ENCODE peak calls at places on chromosome 5, in five cellular contexts. I is K562, T is HepG2, C is upper lobe of left lung, L is GM12878. H is an unnamed sample.

GRCh38 chr5:90967443-90967842 is 408.8 kb downstream of the ADGRV1 start:
- ATAC-seq in L (no peak), I (no peak), C (no peak), T (no peak), H (no peak)

GRCh38 chr5:80959768-80960442 is at the start of gene RASGRF2:
- ATAC-seq in C (peak), I (no peak), T (peak), L (no peak), H (peak)

GRCh38 chr5:72467987-72468386 is 39.2 kb downstream of the ZNF366 start:
- ATAC-seq in L (no peak), T (no peak), C (peak), I (no peak), H (no peak)

GRCh38 chr5:41748631-41749030 is 121.6 kb downstream of the OXCT1 start:
- ATAC-seq in L (peak), I (no peak), T (no peak), C (no peak), H (no peak)

GRCh38 chr5:13994606-13995336 is 50.3 kb upstream of the DNAH5 start:
- ATAC-seq in T (no peak), C (no peak), I (no peak), L (peak), H (no peak)

GRCh38 chr5:150492621-150493020 is 15.3 kb upstream of the NDST1 start:
- ATAC-seq in C (no peak), L (no peak), I (no peak), T (no peak), H (no peak)

GRCh38 chr5:8660133-8660893 is 791.4 kb downstream of the MTRR start:
- ATAC-seq in C (no peak), I (no peak), T (no peak), L (no peak), H (no peak)

GRCh38 chr5:113578091-113578490 is 64.6 kb downstream of the YTHDC2 start:
- ATAC-seq in T (no peak), I (peak), C (no peak), L (no peak), H (no peak)

DNA sequence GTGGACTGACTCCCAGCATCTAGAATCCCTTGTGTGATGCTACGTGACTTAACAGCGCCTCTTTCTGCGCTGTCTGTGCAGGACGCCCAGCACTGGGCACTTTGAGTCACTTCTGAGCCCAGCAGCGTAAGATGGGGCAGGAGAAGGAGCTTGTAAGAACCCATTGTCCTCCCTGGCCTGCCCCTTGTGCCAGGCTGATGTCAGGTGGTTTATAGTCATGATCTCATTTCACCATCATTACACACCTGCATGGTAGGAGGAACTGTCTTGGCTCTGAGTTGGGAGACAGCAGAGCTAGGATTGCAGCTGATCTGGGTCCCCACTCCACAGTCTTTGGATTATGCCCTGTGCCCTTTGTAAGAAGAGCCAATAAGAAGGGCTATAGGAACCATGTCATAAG is 12.2 kb downstream of the ERGIC1 start:
- ATAC-seq in T (no peak), I (peak), L (no peak), C (no peak), H (no peak)
- TF ChIP-seq EP300 in T (no peak), I (no peak), L (no peak), C (no peak), H (no peak)

DNA sequence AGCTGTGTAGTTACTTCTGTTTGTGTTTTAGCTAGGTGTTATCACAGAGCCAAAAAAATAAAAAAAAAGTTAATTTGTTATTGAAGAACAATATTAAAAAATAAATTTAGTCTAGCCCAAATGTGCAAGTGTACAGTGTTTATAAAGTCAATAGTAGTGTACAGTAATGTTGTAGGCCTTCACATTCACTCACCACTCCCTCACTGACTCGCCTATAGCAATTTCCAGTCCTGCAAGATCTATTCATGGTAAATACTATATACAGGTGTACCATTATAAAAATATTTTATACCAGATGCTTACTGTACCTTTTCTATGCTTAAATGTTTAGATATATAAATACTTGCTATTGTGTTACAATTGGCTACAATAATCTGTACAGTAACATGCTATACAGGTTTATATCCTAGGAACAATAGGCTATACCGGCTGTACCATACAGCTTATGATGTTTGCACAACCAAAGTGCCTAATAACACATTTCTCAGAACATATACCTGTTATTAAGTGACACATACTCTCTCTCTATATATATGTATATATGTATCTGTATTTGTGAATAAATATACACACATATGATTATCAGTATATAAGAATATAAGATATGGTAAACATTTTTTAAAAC is 341.4 kb upstream of the EDIL3 start:
- ATAC-seq in C (no peak), T (no peak), I (no peak), L (no peak), H (no peak)
- TF ChIP-seq POLR2AphosphoS5 in C (no peak), T (no peak), I (no peak), L (no peak), H (no peak)

GRCh38 chr5:95970359-95970704 is 8.7 kb upstream of the ELL2 start:
- ATAC-seq in C (no peak), T (peak), L (no peak), I (no peak), H (no peak)

GRCh38 chr5:95976606-95977005 is 15.0 kb upstream of the ELL2 start:
- ATAC-seq in I (no peak), L (no peak), T (no peak), C (no peak), H (no peak)

GRCh38 chr5:95972196-95972595 is 10.5 kb upstream of the ELL2 start:
- ATAC-seq in T (no peak), C (no peak), L (no peak), I (no peak), H (no peak)

GRCh38 chr5:95975703-95976102 is 14.1 kb upstream of the ELL2 start:
- ATAC-seq in I (peak), T (no peak), C (no peak), L (no peak), H (no peak)

GRCh38 chr5:95973793-95974325 is 12.2 kb upstream of the ELL2 start:
- ATAC-seq in I (peak), L (peak), T (no peak), C (no peak), H (no peak)
- TF ChIP-seq EP300 in I (peak), L (peak), T (no peak), C (no peak), H (no peak)

DNA sequence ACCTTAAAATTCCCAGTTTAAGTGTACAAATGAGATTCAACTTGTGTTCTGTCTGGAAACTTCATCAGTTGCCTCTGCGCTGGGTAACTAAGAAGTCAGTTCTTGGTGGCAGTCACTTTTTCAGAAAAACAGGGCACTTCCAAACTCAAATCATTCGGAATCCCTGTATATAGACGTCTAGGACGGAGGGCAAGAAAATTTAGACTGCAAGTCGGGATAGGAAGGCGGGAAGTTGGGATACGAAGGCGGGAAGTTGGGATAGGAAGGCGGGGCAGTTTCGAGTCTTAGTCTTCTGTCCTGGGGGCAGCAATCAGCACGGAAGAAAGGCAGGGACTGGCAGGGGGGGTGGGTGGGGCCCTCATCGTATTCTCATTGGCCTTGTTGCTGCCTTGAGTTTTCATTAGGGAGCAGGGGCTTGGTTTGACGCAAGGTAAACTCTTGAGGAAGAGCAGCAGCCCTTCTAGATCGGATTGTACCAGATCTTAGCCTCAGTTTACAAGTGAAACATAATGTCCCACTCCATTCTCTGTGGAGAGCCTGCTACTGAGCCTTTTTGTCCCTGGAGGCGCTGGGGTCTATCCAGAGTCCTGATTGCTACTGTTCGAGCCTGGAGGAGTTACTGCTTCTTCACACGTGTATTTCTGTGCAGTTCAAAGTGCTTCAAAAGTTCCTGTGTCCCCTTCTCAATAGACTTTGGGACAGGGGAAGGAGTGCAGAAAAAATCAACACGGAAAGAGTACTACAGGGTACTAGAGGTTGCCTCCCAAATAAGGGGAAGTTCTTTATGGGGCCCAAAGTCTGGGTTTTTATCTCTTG is 2.7 kb upstream of the PURA start:
- ATAC-seq in T (no peak), L (no peak), I (no peak), C (no peak), H (no peak)
- TF ChIP-seq POLR2AphosphoS5 in T (no peak), L (no peak), I (no peak), C (no peak), H (no peak)

GRCh38 chr5:108326982-108327381 is 54.9 kb downstream of the FBXL17 start:
- ATAC-seq in C (no peak), L (no peak), T (no peak), I (no peak), H (no peak)

GRCh38 chr5:108315829-108316228 is 66.1 kb downstream of the FBXL17 start:
- ATAC-seq in C (no peak), T (no peak), I (no peak), L (no peak), H (no peak)

GRCh38 chr5:108324886-108325285 is 57.0 kb downstream of the FBXL17 start:
- ATAC-seq in L (no peak), C (no peak), I (no peak), T (peak), H (no peak)

GRCh38 chr5:108321341-108321740 is 60.6 kb downstream of the FBXL17 start:
- ATAC-seq in C (no peak), I (no peak), L (no peak), T (no peak), H (no peak)
- TF ChIP-seq EP300 in C (no peak), I (no peak), L (no peak), T (no peak), H (no peak)